ENCODE peak calls at places on chromosomes 1 and 21, in seven cellular contexts. N is NAMALWA; I is NCI-H1930; Q is glutamatergic neuron; P is lower lobe of right lung; V is NCI-H446 treated with DMSO at 0.1 percent for 48 hours; Z is stimulated activated CD4-positive, alpha-beta T cell treated with anti-CD3 and anti-CD28 coated beads, TNF-alpha, amount 100 ng/mL, for 4 hours. D is an unnamed sample.

GRCh38 chr1:234221601-234222000 is 151.7 kb upstream of the COA6 start:
- DNase-seq in N (no peak), I (no peak), Z (no peak), Q (no peak), P (no peak), V (no peak), D (no peak)

GRCh38 chr1:43317817-43318471 is 17.2 kb downstream of the TIE1 start:
- DNase-seq in V (no peak), I (no peak), N (no peak), Z (no peak), P (no peak), Q (peak; percentile 74), D (no peak)

GRCh38 chr1:88289703-88290102 is 394.4 kb upstream of the PKN2 start:
- DNase-seq in I (no peak), Q (no peak), N (no peak), V (no peak), P (no peak), Z (no peak), D (no peak)

GRCh38 chr1:110638062-110638461 is 31.9 kb upstream of the KCNA2 start:
- DNase-seq in V (no peak), N (no peak), I (no peak), P (no peak), Q (peak; percentile 48), Z (no peak), D (no peak)

GRCh38 chr21:39633770-39634181 is 21.0 kb downstream of the B3GALT5 start:
- DNase-seq in Z (no peak), P (no peak), N (no peak), I (no peak), Q (no peak), V (no peak), D (no peak)

GRCh38 chr1:29236993-29237905 is 927 bp downstream of the PTPRU start:
- DNase-seq in Q (peak; percentile 58), N (no peak), V (no peak), P (peak; percentile 74), I (no peak), Z (no peak), D (no peak)

GRCh38 chr1:183632087-183632486 is 3.5 kb downstream of the ARPC5 start:
- DNase-seq in P (no peak), Q (no peak), N (no peak), V (no peak), Z (no peak), I (no peak), D (no peak)

GRCh38 chr1:28086651-28087050 is 1.8 kb downstream of the EYA3 start:
- DNase-seq in I (no peak), V (no peak), N (no peak), Z (no peak), Q (no peak), P (no peak), D (no peak)

GRCh38 chr1:9269078-9269501 is 23.6 kb upstream of the SPSB1 start:
- DNase-seq in I (no peak), V (no peak), Q (no peak), Z (no peak), P (no peak), N (no peak), D (no peak)

GRCh38 chr21:15682182-15682895 is 47.4 kb upstream of the USP25 start:
- DNase-seq in V (no peak), Q (no peak), P (no peak), Z (no peak), I (no peak), N (peak; percentile 6), D (no peak)

GRCh38 chr1:43779266-43779665 is 71.9 kb downstream of the ST3GAL3 start:
- DNase-seq in N (peak; percentile 17), Z (no peak), I (no peak), P (no peak), Q (no peak), V (no peak), D (no peak)

GRCh38 chr1:54567961-54568360 is 19.9 kb downstream of the ACOT11 start:
- DNase-seq in Z (no peak), N (no peak), I (no peak), P (no peak), V (no peak), Q (no peak), D (no peak)

GRCh38 chr1:117290855-117291254 is 76.4 kb upstream of the MAN1A2 start:
- DNase-seq in Q (no peak), I (no peak), V (peak; percentile 69), P (no peak), N (no peak), Z (no peak), D (no peak)

GRCh38 chr21:44377201-44377921 is 23.9 kb downstream of the TRPM2 start:
- DNase-seq in I (no peak), Z (no peak), Q (no peak), V (no peak), P (no peak), N (peak; percentile 27), D (no peak)

GRCh38 chr1:114558548-114558947 is 22.9 kb downstream of the BCAS2 start:
- DNase-seq in Z (no peak), Q (no peak), V (no peak), P (no peak), N (peak; percentile 55), I (no peak), D (no peak)

GRCh38 chr21:42530167-42530518 is 16.5 kb downstream of the SLC37A1 start:
- DNase-seq in V (no peak), Q (no peak), I (no peak), Z (no peak), N (peak; percentile 30), P (no peak), D (no peak)

GRCh38 chr1:38500352-38500751 is 359.2 kb downstream of the RRAGC start:
- DNase-seq in V (no peak), P (no peak), N (peak; percentile 38), Q (peak; percentile 31), Z (no peak), I (no peak), D (no peak)

GRCh38 chr1:183470961-183471747 is 1.1 kb upstream of the SMG7 start:
- DNase-seq in V (peak; percentile 84), Z (peak; percentile 56), N (peak; percentile 97), Q (peak; percentile 78), P (peak; percentile 84), I (peak; percentile 86), D (peak; percentile 70)

GRCh38 chr1:26097696-26098095 is 13.9 kb upstream of the PDIK1L start:
- DNase-seq in V (no peak), Z (no peak), I (no peak), N (no peak), P (no peak), Q (no peak), D (no peak)

GRCh38 chr1:180926164-180926981 is 13.7 kb downstream of the KIAA1614 start:
- DNase-seq in I (no peak), N (peak; percentile 58), V (peak; percentile 99), Q (peak; percentile 84), Z (no peak), P (no peak), D (peak; percentile 69)

GRCh38 chr1:21931171-21932093 is 5.7 kb downstream of the HSPG2 start:
- DNase-seq in N (no peak), P (peak; percentile 88), Z (no peak), I (no peak), Q (no peak), V (no peak), D (no peak)

GRCh38 chr1:37682334-37682987 is 9.9 kb upstream of the CDCA8 start:
- DNase-seq in N (peak; percentile 84), Q (peak; percentile 82), P (peak; percentile 66), V (peak; percentile 12), I (peak; percentile 58), Z (peak; percentile 62), D (peak; percentile 37)

GRCh38 chr1:214458541-214458940 is 92.9 kb downstream of the PTPN14 start:
- DNase-seq in Q (no peak), Z (no peak), V (no peak), P (no peak), N (no peak), I (no peak), D (no peak)

GRCh38 chr1:93235261-93235660 is 54.7 kb downstream of the CCDC18 start:
- DNase-seq in P (no peak), Q (no peak), I (no peak), N (no peak), Z (no peak), V (no peak), D (no peak)

GRCh38 chr1:190119683-190120082 is 358.0 kb downstream of the BRINP3 start:
- DNase-seq in N (no peak), P (no peak), Z (no peak), V (no peak), I (no peak), Q (peak; percentile 29), D (no peak)

GRCh38 chr1:197180252-197180878 is 33.9 kb upstream of the ASPM start:
- DNase-seq in V (peak; percentile 40), Z (no peak), P (no peak), N (peak; percentile 69), I (no peak), Q (no peak), D (no peak)

D was measured in NCI-H2081 treated with DMSO at 0.1 percent for 48 hours.